ENCODE peak calls at places on chromosomes 1 and 21, in nine cellular contexts. E is SJSA1, T is cardiac fibroblast, R is pancreas, G is GM12891, B is uterus, K is fibroblast of gingiva, V is PC-3, W is adrenal gland. X is an unnamed sample.

GRCh38 chr1:23567996-23568607 is 8.8 kb upstream of the ID3 start:
- DNase-seq in W (no peak), G (no peak), B (no peak), V (no peak), R (peak; percentile 68), E (no peak), T (no peak), K (no peak), X (no peak)

GRCh38 chr1:41504126-41505035 is 19.9 kb upstream of the EDN2 start:
- DNase-seq in K (no peak), V (peak; percentile 61), W (peak; percentile 67), E (no peak), T (peak; percentile 39), G (no peak), B (no peak), R (no peak), X (peak; percentile 71)

GRCh38 chr1:79117376-79117775 is 110.8 kb upstream of the ADGRL4 start:
- DNase-seq in R (no peak), T (peak; percentile 62), E (no peak), G (no peak), B (no peak), V (no peak), K (no peak), W (no peak), X (no peak)

GRCh38 chr1:16461681-16462080 is 21.2 kb downstream of the NECAP2 start:
- DNase-seq in V (no peak), T (no peak), R (no peak), K (no peak), B (no peak), G (no peak), E (no peak), W (no peak), X (no peak)

GRCh38 chr1:220691039-220691684 is 999 bp downstream of the C1orf115 start:
- DNase-seq in V (no peak), B (no peak), T (no peak), G (no peak), R (no peak), W (peak; percentile 34), E (no peak), K (no peak), X (no peak)

GRCh38 chr1:226525750-226526149 is 22.8 kb upstream of the STUM start:
- DNase-seq in E (no peak), T (no peak), G (no peak), K (peak; percentile 77), V (no peak), R (no peak), W (no peak), B (peak; percentile 58), X (no peak)

GRCh38 chr1:34742667-34743270 is 12.1 kb upstream of the GJB5 start:
- DNase-seq in K (peak; percentile 37), R (peak; percentile 98), V (peak; percentile 85), G (peak; percentile 92), E (peak; percentile 70), B (peak; percentile 30), W (peak; percentile 81), T (peak; percentile 70), X (peak; percentile 78)

GRCh38 chr21:42980312-42980958 is 6.1 kb downstream of the PKNOX1 start:
- DNase-seq in K (no peak), W (no peak), T (no peak), B (no peak), G (no peak), R (no peak), E (no peak), V (no peak), X (no peak)

GRCh38 chr1:27979151-27979858 is 19.5 kb downstream of the XKR8 start:
- DNase-seq in G (no peak), K (peak; percentile 79), W (no peak), E (no peak), V (peak; percentile 75), R (no peak), T (peak; percentile 90), B (no peak), X (no peak)

X was measured in upper lobe of left lung.